ENCODE peak calls at places on chromosomes 11 and 22, in four cellular contexts. C, I, Y and T are unnamed samples.

GRCh38 chr11:94762208-94762607 is 5.9 kb upstream of the AMOTL1 start:
- DNase-seq in I (no peak), C (peak; percentile 35), Y (no peak), T (no peak)

GRCh38 chr22:19965771-19966709 is 24.4 kb upstream of the TXNRD2 start:
- DNase-seq in I (no peak), Y (no peak), C (no peak), T (no peak)

GRCh38 chr11:66904055-66904454 is 47.2 kb downstream of the LRFN4 start:
- DNase-seq in Y (peak; percentile 48), C (no peak), I (no peak), T (no peak)

GRCh38 chr11:86372586-86372985 is 2.1 kb upstream of the CCDC81 start:
- DNase-seq in Y (no peak), C (no peak), I (no peak), T (no peak)

GRCh38 chr22:30204742-30205111 is 41.8 kb downstream of the LIF start:
- DNase-seq in I (no peak), C (no peak), Y (peak; percentile 62), T (peak; percentile 85)

GRCh38 chr11:18309691-18310090 is 12.2 kb downstream of the HPS5 start:
- DNase-seq in Y (no peak), I (no peak), C (no peak), T (no peak)

GRCh38 chr11:30984827-30985226 is 384.7 kb downstream of the DCDC1 start:
- DNase-seq in I (no peak), C (no peak), Y (peak; percentile 52), T (no peak)

GRCh38 chr11:28464252-28464867 is 356.2 kb downstream of the METTL15 start:
- DNase-seq in Y (peak; percentile 63), C (no peak), I (no peak), T (peak; percentile 96)

GRCh38 chr22:50585238-50585637 is 2.6 kb upstream of the CHKB start:
- DNase-seq in I (no peak), C (no peak), Y (no peak), T (no peak)

GRCh38 chr11:134504146-134504905 is 92.3 kb upstream of the B3GAT1 start:
- DNase-seq in I (no peak), Y (no peak), C (no peak), T (no peak)

GRCh38 chr22:18994056-18994455 is 58.0 kb upstream of the PRODH start:
- DNase-seq in I (no peak), C (no peak), Y (no peak), T (no peak)

GRCh38 chr11:69840371-69841169 is 21.4 kb upstream of the FGF3 start:
- DNase-seq in C (no peak), I (no peak), Y (no peak), T (no peak)

GRCh38 chr11:65382804-65383368 is 440 bp upstream of the SLC25A45 start:
- DNase-seq in C (no peak), Y (no peak), I (peak; percentile 87), T (no peak)

GRCh38 chr11:103953797-103954495 is 82.5 kb upstream of the DDI1 start:
- DNase-seq in C (no peak), Y (no peak), I (no peak), T (no peak)

GRCh38 chr11:30990625-30991348 is 378.8 kb downstream of the DCDC1 start:
- DNase-seq in Y (no peak), I (no peak), C (no peak), T (no peak)

GRCh38 chr22:21014202-21015050 is 539 bp upstream of the P2RX6 start:
- DNase-seq in C (peak; percentile 88), Y (peak; percentile 92), I (peak; percentile 84), T (peak; percentile 94)
- H3K4me3 ChIP-seq in C (peak overlapping the region; percentile 49), Y (peak overlapping the region; percentile 57), I (peak overlapping the region; percentile 37), T (peak overlapping the region; percentile 66)

GRCh38 chr22:27627901-27628300 is 173.7 kb downstream of the MN1 start:
- DNase-seq in Y (no peak), C (no peak), I (no peak), T (no peak)

GRCh38 chr22:27625769-27626674 is 175.5 kb downstream of the MN1 start:
- DNase-seq in Y (no peak), C (no peak), I (no peak), T (no peak)

GRCh38 chr22:27627444-27627833 is 174.1 kb downstream of the MN1 start:
- DNase-seq in Y (no peak), C (no peak), I (no peak), T (no peak)

GRCh38 chr22:27628341-27628740 is 173.2 kb downstream of the MN1 start:
- DNase-seq in Y (no peak), I (no peak), C (no peak), T (no peak)

DNA sequence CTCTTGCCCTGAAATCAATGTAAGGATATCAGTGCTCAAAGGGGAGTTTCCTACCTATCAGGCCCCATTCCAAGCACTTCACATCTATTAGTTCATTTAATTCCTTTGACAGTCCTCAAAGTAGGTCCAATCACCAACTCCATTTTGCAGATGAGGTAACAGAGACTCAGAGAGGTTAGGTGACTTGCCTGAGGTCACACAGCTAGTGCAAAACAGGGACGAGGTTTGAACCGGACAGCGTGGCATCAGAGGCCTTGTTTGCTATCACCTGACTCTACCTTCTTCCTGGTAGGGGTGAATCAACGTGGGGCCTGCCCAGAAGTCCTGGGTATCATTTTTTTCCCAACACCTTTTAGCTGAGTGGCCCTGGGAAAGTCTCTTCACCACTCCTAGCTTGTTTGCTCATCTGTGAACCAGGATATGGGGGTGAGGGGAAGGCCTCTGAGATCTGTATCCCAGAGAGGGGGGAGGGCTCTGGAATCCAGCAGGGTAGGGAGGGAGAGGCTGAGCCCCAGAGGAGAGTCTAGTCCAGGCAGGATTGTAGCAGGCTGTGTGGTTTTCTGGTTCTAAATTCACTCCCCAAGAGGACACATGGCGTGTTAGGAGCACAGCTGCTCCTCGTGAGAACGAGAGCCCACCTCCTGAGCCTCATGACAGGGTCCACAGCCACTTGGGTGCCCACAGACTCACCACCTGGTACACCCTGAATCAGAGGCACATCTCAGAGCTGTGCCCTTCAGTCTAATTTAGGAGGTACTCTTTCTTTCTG is 174.7 kb downstream of the MN1 start:
- DNase-seq in Y (no peak), I (no peak), C (no peak), T (no peak)
- H3K4me3 ChIP-seq in Y (no peak overlapping the region), I (no peak overlapping the region), C (no peak overlapping the region), T (no peak overlapping the region)

GRCh38 chr11:32895471-32895870 is 2.9 kb downstream of the QSER1 start:
- DNase-seq in I (no peak), C (no peak), Y (no peak), T (no peak)
- H3K4me3 ChIP-seq in I (no peak overlapping the region), C (no peak overlapping the region), Y (peak overlapping the region; percentile 8), T (no peak overlapping the region)

GRCh38 chr11:118915396-118915795 is 10.3 kb downstream of the BCL9L start:
- DNase-seq in Y (no peak), C (no peak), I (no peak), T (no peak)

GRCh38 chr11:118918128-118918685 is 7.5 kb downstream of the BCL9L start:
- DNase-seq in C (no peak), Y (peak; percentile 89), I (peak; percentile 76), T (peak; percentile 96)

GRCh38 chr11:118917488-118918127 is 8.1 kb downstream of the BCL9L start:
- DNase-seq in I (peak; percentile 65), C (no peak), Y (peak; percentile 74), T (peak; percentile 98)

GRCh38 chr11:118915941-118916841 is 9.5 kb downstream of the BCL9L start:
- DNase-seq in I (no peak), Y (no peak), C (no peak), T (no peak)

DNA sequence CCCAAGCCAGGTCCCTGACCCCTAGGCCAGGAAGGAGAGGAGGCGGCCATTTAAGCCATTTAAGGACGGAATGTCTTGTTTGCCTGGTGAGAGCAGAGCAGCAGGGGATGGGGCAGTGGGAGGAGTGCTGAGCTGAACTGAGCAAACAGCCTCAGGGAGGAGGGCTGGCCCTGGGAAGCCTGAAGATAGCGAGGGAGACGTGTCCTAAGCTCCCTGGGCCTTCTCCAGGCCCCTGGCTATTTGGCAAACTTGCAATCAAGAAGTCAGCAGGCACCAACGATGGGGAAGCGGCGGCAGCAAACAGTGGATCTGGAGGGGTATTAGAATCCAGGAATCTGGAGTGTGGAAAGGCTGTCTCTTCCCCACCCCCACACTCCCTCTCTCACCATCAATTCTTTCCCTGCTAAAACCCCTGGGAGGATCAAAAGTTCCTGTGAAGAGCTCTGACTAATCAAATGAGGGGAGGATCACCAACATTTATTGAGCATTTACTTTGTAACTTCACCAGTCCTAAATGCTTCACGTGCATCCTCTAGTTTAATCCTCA is 8.8 kb downstream of the BCL9L start:
- DNase-seq in Y (peak; percentile 68), I (no peak), C (no peak), T (peak; percentile 93)
- H3K4me3 ChIP-seq in Y (peak overlapping the region; percentile 35), I (no peak overlapping the region), C (no peak overlapping the region), T (peak overlapping the region; percentile 31)

GRCh38 chr11:125156346-125156745 is 8.2 kb upstream of the PKNOX2 start:
- DNase-seq in Y (no peak), I (no peak), C (no peak), T (no peak)
- H3K4me3 ChIP-seq in Y (no peak overlapping the region), I (no peak overlapping the region), C (no peak overlapping the region), T (no peak overlapping the region)

GRCh38 chr22:23072911-23073491 is 2.7 kb downstream of the GNAZ start:
- DNase-seq in C (no peak), I (no peak), Y (peak; percentile 24), T (no peak)

GRCh38 chr22:23071163-23072034 is 1.1 kb downstream of the GNAZ start:
- DNase-seq in I (no peak), Y (no peak), C (no peak), T (no peak)

GRCh38 chr22:23073506-23074229 is 3.3 kb downstream of the GNAZ start:
- DNase-seq in Y (no peak), I (no peak), C (no peak), T (no peak)

GRCh38 chr22:23070418-23071162 is at the start of gene GNAZ:
- DNase-seq in Y (peak; percentile 10), I (no peak), C (no peak), T (no peak)

DNA sequence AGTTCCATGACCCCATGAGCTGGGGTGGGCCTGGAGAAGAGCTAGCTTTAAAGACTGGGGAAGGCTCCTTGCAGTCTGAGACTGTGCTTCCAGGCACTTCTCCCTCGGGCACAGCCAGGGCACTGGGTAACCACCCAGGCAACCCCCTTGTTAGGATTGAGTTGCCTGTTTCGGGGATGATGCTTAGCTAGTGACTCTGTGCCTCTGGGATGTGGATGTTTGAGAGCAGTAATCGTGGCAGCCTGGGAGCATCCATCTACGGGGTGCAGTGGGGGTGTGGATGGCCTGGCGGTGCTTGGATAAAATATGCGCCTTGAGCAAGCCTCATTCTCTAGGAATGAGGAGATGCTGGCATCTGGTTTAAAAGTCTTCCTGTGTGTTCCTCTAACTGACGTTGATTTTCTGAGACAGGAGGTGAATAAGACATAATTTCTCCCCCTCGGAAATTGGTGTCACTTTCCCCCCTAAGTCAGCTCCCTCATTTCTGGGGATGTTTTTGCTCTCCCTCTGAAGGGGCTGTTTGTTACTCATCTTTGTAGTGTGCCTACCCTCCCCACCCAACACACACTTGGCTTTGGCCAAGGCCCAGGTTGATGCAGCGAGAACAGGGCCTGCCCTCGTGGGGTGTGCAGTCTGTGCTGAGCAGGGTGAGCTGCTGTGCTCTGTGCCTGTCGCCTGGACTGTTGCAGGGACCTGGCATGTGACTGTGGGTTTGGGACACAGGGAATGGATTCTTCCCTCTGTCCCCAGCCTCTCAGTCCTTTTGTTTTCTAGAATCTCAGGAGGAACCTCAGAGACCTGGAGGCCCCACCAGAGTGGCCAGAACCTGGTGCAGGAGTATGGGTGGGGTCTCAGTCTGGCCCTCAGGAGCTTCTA is 2.0 kb downstream of the GNAZ start:
- DNase-seq in C (no peak), Y (peak; percentile 48), I (no peak), T (no peak)
- H3K4me3 ChIP-seq in C (no peak overlapping the region), Y (no peak overlapping the region), I (no peak overlapping the region), T (no peak overlapping the region)

DNA sequence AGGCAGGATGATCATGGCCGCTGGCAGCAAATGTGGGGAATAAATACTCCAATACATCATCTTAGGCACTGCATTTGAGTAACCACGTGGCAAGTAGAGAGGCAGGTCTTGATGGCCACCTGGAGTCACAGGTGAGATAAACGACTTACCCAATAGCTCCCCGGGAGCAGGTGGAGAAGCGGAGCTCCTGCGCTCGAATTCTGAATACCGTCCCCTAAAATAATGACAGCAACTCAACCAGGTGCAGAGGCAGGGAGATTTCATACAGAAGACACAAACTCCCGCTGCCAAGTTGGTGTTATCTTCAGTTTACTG is 525 bp downstream of the SLC43A3 start:
- DNase-seq in C (no peak), Y (no peak), I (no peak), T (no peak)
- H3K4me3 ChIP-seq in C (peak overlapping the region; percentile 74), Y (peak overlapping the region; percentile 74), I (peak overlapping the region; percentile 59), T (peak overlapping the region; percentile 53)